ENCODE peak calls at places on chromosomes 13 and 19, in seven cellular contexts. One of them, this sample, is unnamed. For H3K4me1, H3K9me3 and H3K27me3, the result is how much of the 10 kb centered on the place peaks cover.

GRCh38 chr13:45691251-45691650 is 10.9 kb upstream of the CBY2 start:
- DNase-seq in Peyer's patch: no peak
- DNase-seq in testis: no peak
- DNase-seq in heart left ventricle: no peak
- DNase-seq in esophagus squamous epithelium: no peak
- DNase-seq in fibroblast of lung: no peak
- DNase-seq in mammary epithelial cell: no peak
- DNase-seq in this sample: no peak

GRCh38 chr19:49343127-49343526 is 7.9 kb downstream of the CD37 start:
- DNase-seq in Peyer's patch: no peak
- DNase-seq in mammary epithelial cell: no peak
- DNase-seq in testis: no peak
- DNase-seq in esophagus squamous epithelium: no peak
- DNase-seq in heart left ventricle: no peak
- DNase-seq in fibroblast of lung: no peak
- DNase-seq in this sample: no peak

GRCh38 chr13:46686171-46686570 is 110.8 kb downstream of the ESD start:
- DNase-seq in Peyer's patch: no peak
- DNase-seq in heart left ventricle: no peak
- DNase-seq in fibroblast of lung: no peak
- DNase-seq in mammary epithelial cell: no peak
- DNase-seq in esophagus squamous epithelium: no peak
- DNase-seq in testis: no peak
- DNase-seq in this sample: no peak

GRCh38 chr13:79973533-79973963 is 367.4 kb downstream of the SPRY2 start:
- DNase-seq in mammary epithelial cell: no peak
- DNase-seq in testis: peak
- DNase-seq in Peyer's patch: no peak
- DNase-seq in heart left ventricle: peak
- DNase-seq in esophagus squamous epithelium: no peak
- DNase-seq in fibroblast of lung: no peak
- DNase-seq in this sample: no peak

GRCh38 chr19:50475101-50475568 is 1.2 kb upstream of the EMC10 start:
- DNase-seq in testis: no peak
- DNase-seq in Peyer's patch: no peak
- DNase-seq in esophagus squamous epithelium: no peak
- DNase-seq in mammary epithelial cell: no peak
- DNase-seq in heart left ventricle: no peak
- DNase-seq in fibroblast of lung: no peak
- DNase-seq in this sample: no peak

GRCh38 chr13:20411638-20412342 is 113.9 kb downstream of the CRYL1 start:
- DNase-seq in heart left ventricle: no peak
- DNase-seq in Peyer's patch: peak
- DNase-seq in esophagus squamous epithelium: no peak
- DNase-seq in fibroblast of lung: no peak
- DNase-seq in testis: no peak
- DNase-seq in mammary epithelial cell: no peak
- DNase-seq in this sample: no peak

GRCh38 chr19:18675779-18676178 is 7.7 kb upstream of the CRTC1 start:
- DNase-seq in esophagus squamous epithelium: no peak
- DNase-seq in heart left ventricle: no peak
- DNase-seq in fibroblast of lung: no peak
- DNase-seq in testis: no peak
- DNase-seq in Peyer's patch: no peak
- DNase-seq in mammary epithelial cell: no peak
- DNase-seq in this sample: no peak

GRCh38 chr19:56383826-56384605 is 9.3 kb downstream of the ZNF582 start:
- DNase-seq in fibroblast of lung: peak
- DNase-seq in mammary epithelial cell: peak
- DNase-seq in heart left ventricle: no peak
- DNase-seq in Peyer's patch: no peak
- DNase-seq in testis: no peak
- DNase-seq in esophagus squamous epithelium: no peak
- DNase-seq in this sample: no peak

GRCh38 chr13:80359459-80360297 is 18.8 kb upstream of the SPRY2 start:
- DNase-seq in mammary epithelial cell: no peak
- DNase-seq in esophagus squamous epithelium: no peak
- DNase-seq in Peyer's patch: no peak
- DNase-seq in fibroblast of lung: no peak
- DNase-seq in testis: no peak
- DNase-seq in heart left ventricle: no peak
- DNase-seq in this sample: no peak

GRCh38 chr13:40564342-40564997 is 102.0 kb downstream of the FOXO1 start:
- DNase-seq in heart left ventricle: no peak
- DNase-seq in esophagus squamous epithelium: no peak
- DNase-seq in mammary epithelial cell: no peak
- DNase-seq in Peyer's patch: no peak
- DNase-seq in testis: no peak
- DNase-seq in fibroblast of lung: no peak
- DNase-seq in this sample: no peak

GRCh38 chr13:67147257-67148218 is 82.6 kb downstream of the PCDH9 start:
- DNase-seq in esophagus squamous epithelium: no peak
- DNase-seq in Peyer's patch: no peak
- DNase-seq in heart left ventricle: no peak
- DNase-seq in mammary epithelial cell: no peak
- DNase-seq in testis: no peak
- DNase-seq in fibroblast of lung: peak
- DNase-seq in this sample: no peak

GRCh38 chr13:51825681-51826254 is 19.2 kb downstream of the TMEM272 start:
- DNase-seq in mammary epithelial cell: no peak
- DNase-seq in testis: no peak
- DNase-seq in fibroblast of lung: no peak
- DNase-seq in Peyer's patch: no peak
- DNase-seq in heart left ventricle: no peak
- DNase-seq in esophagus squamous epithelium: no peak
- DNase-seq in this sample: no peak
- H3K4me1 ChIP-seq in mammary epithelial cell: under half
- H3K4me1 ChIP-seq in testis: under half
- H3K4me1 ChIP-seq in fibroblast of lung: under half
- H3K4me1 ChIP-seq in Peyer's patch: under half
- H3K4me1 ChIP-seq in heart left ventricle: half or more
- H3K4me1 ChIP-seq in esophagus squamous epithelium: under half
- H3K4me1 ChIP-seq in this sample: under half

DNA sequence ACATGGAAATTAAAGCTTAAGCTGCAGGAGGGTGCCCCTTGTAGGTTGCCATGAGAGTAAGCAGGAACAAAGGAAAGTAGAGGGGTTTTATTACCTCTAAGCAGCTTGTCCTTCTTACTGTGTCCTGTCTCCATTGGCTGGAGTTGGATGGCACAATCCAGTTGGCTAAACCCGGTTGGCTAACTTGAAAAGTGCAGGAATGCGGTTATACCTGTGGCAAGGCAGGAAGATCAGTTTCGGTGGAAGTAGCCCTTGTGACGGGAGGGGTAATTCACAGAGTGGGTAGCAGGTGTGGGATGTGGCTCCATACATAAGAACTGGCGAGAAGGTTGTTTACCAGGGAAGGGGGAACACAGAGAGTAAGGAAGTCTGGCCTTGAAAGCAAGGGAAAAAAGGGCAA is 3.2 kb downstream of the ZNF726 start:
- DNase-seq in fibroblast of lung: no peak
- DNase-seq in heart left ventricle: no peak
- DNase-seq in Peyer's patch: no peak
- DNase-seq in esophagus squamous epithelium: no peak
- DNase-seq in mammary epithelial cell: peak
- DNase-seq in testis: no peak
- DNase-seq in this sample: no peak
- H3K9me3 ChIP-seq in fibroblast of lung: under half
- H3K9me3 ChIP-seq in heart left ventricle: under half
- H3K9me3 ChIP-seq in Peyer's patch: under half
- H3K9me3 ChIP-seq in esophagus squamous epithelium: under half
- H3K9me3 ChIP-seq in mammary epithelial cell: under half
- H3K9me3 ChIP-seq in testis: under half
- H3K9me3 ChIP-seq in this sample: under half

DNA sequence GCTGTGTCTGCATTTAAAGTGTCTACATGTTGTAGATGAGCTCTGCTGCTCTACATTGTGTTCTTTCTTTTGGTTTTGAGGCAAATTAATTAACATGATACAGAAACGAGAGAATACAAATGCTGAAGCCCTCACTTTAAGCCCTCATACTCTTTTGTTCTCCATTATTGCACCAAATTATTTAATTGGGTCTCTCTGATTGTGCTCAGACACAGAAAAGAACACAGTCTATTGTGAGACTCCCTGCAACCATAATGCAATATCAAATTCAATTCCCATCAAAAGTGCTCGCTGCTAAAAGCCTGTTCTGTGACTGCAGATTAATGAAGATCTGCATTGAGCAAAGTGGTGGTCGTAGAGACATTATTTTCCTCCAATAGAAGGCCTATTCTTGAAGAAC is 166.4 kb upstream of the SOX21 start:
- DNase-seq in fibroblast of lung: no peak
- DNase-seq in heart left ventricle: no peak
- DNase-seq in mammary epithelial cell: no peak
- DNase-seq in esophagus squamous epithelium: no peak
- DNase-seq in Peyer's patch: no peak
- DNase-seq in testis: no peak
- DNase-seq in this sample: no peak
- H3K27me3 ChIP-seq in fibroblast of lung: under half
- H3K27me3 ChIP-seq in heart left ventricle: under half
- H3K27me3 ChIP-seq in mammary epithelial cell: under half
- H3K27me3 ChIP-seq in esophagus squamous epithelium: under half
- H3K27me3 ChIP-seq in Peyer's patch: under half
- H3K27me3 ChIP-seq in testis: under half
- H3K27me3 ChIP-seq in this sample: under half

DNA sequence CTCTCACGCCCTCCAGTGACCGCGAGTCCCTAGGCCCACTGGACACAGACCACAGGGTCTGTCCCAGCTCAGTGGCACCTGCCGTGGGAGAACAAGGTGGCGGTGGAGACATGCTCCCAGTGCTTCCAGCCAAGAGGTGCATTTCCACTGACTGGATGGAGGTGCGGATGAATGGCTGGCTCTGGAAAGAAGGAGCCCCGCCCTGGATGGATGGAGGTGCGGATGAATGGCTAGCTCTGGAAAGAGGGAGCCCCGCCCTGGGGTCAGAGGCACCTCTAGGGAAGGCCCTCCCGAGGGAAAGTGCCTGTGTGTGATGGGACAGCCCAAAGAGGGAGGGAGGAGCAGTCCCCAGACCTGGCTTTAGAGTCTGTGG is 32.0 kb downstream of the NAXD start:
- DNase-seq in esophagus squamous epithelium: no peak
- DNase-seq in mammary epithelial cell: no peak
- DNase-seq in heart left ventricle: no peak
- DNase-seq in Peyer's patch: no peak
- DNase-seq in testis: no peak
- DNase-seq in fibroblast of lung: no peak
- DNase-seq in this sample: no peak
- H3K4me1 ChIP-seq in esophagus squamous epithelium: under half
- H3K4me1 ChIP-seq in mammary epithelial cell: under half
- H3K4me1 ChIP-seq in heart left ventricle: under half
- H3K4me1 ChIP-seq in Peyer's patch: under half
- H3K4me1 ChIP-seq in testis: under half
- H3K4me1 ChIP-seq in fibroblast of lung: under half
- H3K4me1 ChIP-seq in this sample: under half

GRCh38 chr19:27861411-27861975 is 1351.5 kb downstream of the UQCRFS1 start:
- DNase-seq in esophagus squamous epithelium: no peak
- DNase-seq in mammary epithelial cell: no peak
- DNase-seq in heart left ventricle: no peak
- DNase-seq in Peyer's patch: no peak
- DNase-seq in fibroblast of lung: no peak
- DNase-seq in testis: no peak
- DNase-seq in this sample: no peak

GRCh38 chr19:27858981-27859581 is 1353.9 kb downstream of the UQCRFS1 start:
- DNase-seq in esophagus squamous epithelium: no peak
- DNase-seq in fibroblast of lung: no peak
- DNase-seq in testis: no peak
- DNase-seq in Peyer's patch: no peak
- DNase-seq in heart left ventricle: no peak
- DNase-seq in mammary epithelial cell: peak
- DNase-seq in this sample: no peak

GRCh38 chr19:27859689-27860088 is 1353.3 kb downstream of the UQCRFS1 start:
- DNase-seq in mammary epithelial cell: peak
- DNase-seq in heart left ventricle: no peak
- DNase-seq in Peyer's patch: no peak
- DNase-seq in esophagus squamous epithelium: no peak
- DNase-seq in fibroblast of lung: no peak
- DNase-seq in testis: no peak
- DNase-seq in this sample: no peak

GRCh38 chr19:27865927-27866777 is 1346.8 kb downstream of the UQCRFS1 start:
- DNase-seq in esophagus squamous epithelium: no peak
- DNase-seq in heart left ventricle: no peak
- DNase-seq in Peyer's patch: no peak
- DNase-seq in fibroblast of lung: no peak
- DNase-seq in mammary epithelial cell: no peak
- DNase-seq in testis: no peak
- DNase-seq in this sample: no peak

DNA sequence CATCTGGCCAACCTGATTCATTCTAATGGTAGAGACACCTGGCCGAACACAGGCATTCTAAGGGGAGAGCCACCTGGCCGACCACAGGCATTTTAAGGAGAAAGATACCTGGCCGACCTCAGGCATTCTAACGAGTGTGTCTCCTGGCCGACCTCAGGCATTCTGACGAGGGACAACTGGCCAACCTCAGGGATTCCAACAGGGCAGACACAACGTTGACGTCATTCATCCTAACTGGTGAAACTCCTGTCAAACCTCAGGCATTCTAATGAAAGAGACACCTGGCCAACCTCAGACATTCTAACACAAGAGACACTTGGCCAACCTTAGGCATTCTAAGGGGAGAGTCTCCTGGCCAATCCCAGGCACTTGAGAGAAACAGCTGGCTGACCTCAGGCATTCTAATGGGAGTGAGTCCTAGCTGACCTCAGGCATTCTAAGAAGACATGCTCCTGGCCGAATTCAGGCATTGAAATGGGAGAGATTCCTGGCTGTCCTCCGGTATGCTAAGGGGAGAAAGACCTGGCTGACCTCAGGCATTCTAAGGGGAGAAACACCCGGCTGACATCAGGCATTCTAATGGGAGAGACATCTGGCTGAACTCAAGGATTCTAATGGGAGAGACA is 1352.5 kb downstream of the UQCRFS1 start:
- DNase-seq in esophagus squamous epithelium: no peak
- DNase-seq in testis: no peak
- DNase-seq in heart left ventricle: no peak
- DNase-seq in fibroblast of lung: no peak
- DNase-seq in mammary epithelial cell: peak
- DNase-seq in Peyer's patch: no peak
- DNase-seq in this sample: no peak
- H3K9me3 ChIP-seq in esophagus squamous epithelium: under half
- H3K9me3 ChIP-seq in testis: under half
- H3K9me3 ChIP-seq in heart left ventricle: half or more
- H3K9me3 ChIP-seq in fibroblast of lung: under half
- H3K9me3 ChIP-seq in mammary epithelial cell: under half
- H3K9me3 ChIP-seq in Peyer's patch: under half
- H3K9me3 ChIP-seq in this sample: under half

GRCh38 chr19:10516671-10517286 is 468 bp downstream of the S1PR5 start:
- DNase-seq in fibroblast of lung: no peak
- DNase-seq in Peyer's patch: no peak
- DNase-seq in testis: no peak
- DNase-seq in mammary epithelial cell: peak
- DNase-seq in heart left ventricle: no peak
- DNase-seq in esophagus squamous epithelium: no peak
- DNase-seq in this sample: no peak
- H3K27me3 ChIP-seq in fibroblast of lung: under half
- H3K27me3 ChIP-seq in Peyer's patch: under half
- H3K27me3 ChIP-seq in testis: under half
- H3K27me3 ChIP-seq in mammary epithelial cell: under half
- H3K27me3 ChIP-seq in heart left ventricle: under half
- H3K27me3 ChIP-seq in esophagus squamous epithelium: under half
- H3K27me3 ChIP-seq in this sample: under half

This sample was measured in ascending aorta.